ENCODE peak calls at places on chromosomes 12 and 14, in ten cellular contexts. V, F, E, B, C, W, N, S, P and D are unnamed samples.

GRCh38 chr14:52399886-52400599 is 85.9 kb downstream of the PTGER2 start:
- DNase-seq in V (no peak), F (peak; percentile 7), E (peak; percentile 46), B (no peak), C (peak; percentile 4), W (no peak), N (no peak), S (no peak), P (no peak), D (no peak)

GRCh38 chr12:122208073-122208820 is 4.7 kb downstream of the B3GNT4 start:
- DNase-seq in V (no peak), F (no peak), E (no peak), B (no peak), C (no peak), W (no peak), N (no peak), S (no peak), P (no peak), D (no peak)

GRCh38 chr12:114920828-114921579 is 237.0 kb upstream of the TBX3 start:
- DNase-seq in V (no peak), F (no peak), E (peak; percentile 13), B (no peak), C (no peak), W (no peak), N (no peak), S (no peak), P (no peak), D (no peak)

GRCh38 chr14:74401504-74402241 is 24.3 kb downstream of the SYNDIG1L start:
- DNase-seq in V (no peak), F (peak; percentile 92), E (no peak), B (no peak), C (no peak), W (no peak), N (no peak), S (peak; percentile 86), P (peak; percentile 43), D (no peak)

GRCh38 chr12:132560831-132561783 is 49.3 kb downstream of the LRCOL1 start:
- DNase-seq in V (peak; percentile 73), F (peak; percentile 88), E (peak; percentile 42), B (peak; percentile 71), C (peak; percentile 63), W (peak; percentile 71), N (peak; percentile 5), S (peak; percentile 82), P (peak; percentile 67), D (peak; percentile 48)

GRCh38 chr12:92462049-92462448 is 240.7 kb upstream of the PLEKHG7 start:
- DNase-seq in V (no peak), F (no peak), E (peak; percentile 66), B (peak; percentile 12), C (no peak), W (no peak), N (no peak), S (no peak), P (no peak), D (no peak)

GRCh38 chr14:97580923-97581495 is 783.8 kb downstream of the VRK1 start:
- DNase-seq in V (no peak), F (peak; percentile 55), E (no peak), B (no peak), C (peak; percentile 7), W (no peak), N (no peak), S (no peak), P (no peak), D (peak; percentile 3)

GRCh38 chr14:51155331-51155730 is 60.4 kb upstream of the TRIM9 start:
- DNase-seq in V (no peak), F (no peak), E (no peak), B (no peak), C (no peak), W (no peak), N (no peak), S (no peak), P (no peak), D (no peak)

GRCh38 chr14:105055334-105055733 is 9.9 kb downstream of the GPR132 start:
- DNase-seq in V (no peak), F (no peak), E (no peak), B (no peak), C (no peak), W (no peak), N (no peak), S (peak; percentile 34), P (no peak), D (no peak)

GRCh38 chr12:125050446-125050845 is 14.8 kb upstream of the AACS start:
- DNase-seq in V (no peak), F (no peak), E (no peak), B (no peak), C (no peak), W (no peak), N (no peak), S (no peak), P (no peak), D (no peak)

GRCh38 chr12:44029194-44029593 is 193.3 kb downstream of the TMEM117 start:
- DNase-seq in V (no peak), F (no peak), E (no peak), B (no peak), C (peak; percentile 65), W (no peak), N (no peak), S (no peak), P (no peak), D (no peak)

GRCh38 chr12:14613718-14614117 is 46.0 kb upstream of the PLBD1 start:
- DNase-seq in V (no peak), F (no peak), E (no peak), B (no peak), C (peak; percentile 60), W (no peak), N (no peak), S (no peak), P (no peak), D (no peak)

GRCh38 chr12:68587448-68587873 is 23.2 kb upstream of the RAP1B start:
- DNase-seq in V (no peak), F (no peak), E (peak; percentile 15), B (peak; percentile 67), C (no peak), W (no peak), N (no peak), S (peak; percentile 71), P (no peak), D (no peak)

GRCh38 chr14:41299924-41300323 is 306.8 kb upstream of the LRFN5 start:
- DNase-seq in V (no peak), F (peak; percentile 46), E (no peak), B (no peak), C (no peak), W (no peak), N (no peak), S (no peak), P (no peak), D (no peak)

GRCh38 chr14:47103781-47104180 is 452.2 kb upstream of the RPL10L start:
- DNase-seq in V (no peak), F (peak; percentile 84), E (no peak), B (no peak), C (no peak), W (no peak), N (no peak), S (no peak), P (no peak), D (no peak)

GRCh38 chr12:7161811-7162210 is 27.7 kb upstream of the PEX5 start:
- DNase-seq in V (no peak), F (no peak), E (no peak), B (no peak), C (no peak), W (no peak), N (no peak), S (no peak), P (no peak), D (no peak)

GRCh38 chr12:30026621-30027234 is 243.0 kb upstream of the TMTC1 start:
- DNase-seq in V (no peak), F (no peak), E (peak; percentile 30), B (no peak), C (peak; percentile 75), W (no peak), N (no peak), S (no peak), P (no peak), D (no peak)

GRCh38 chr14:97785495-97785894 is 988.3 kb downstream of the VRK1 start:
- DNase-seq in V (no peak), F (no peak), E (no peak), B (no peak), C (no peak), W (no peak), N (no peak), S (no peak), P (no peak), D (no peak)